ENCODE peak calls at places on chromosomes 3 and 15, in eight cellular contexts. V, G, K, Z, C, Q, D and I are unnamed samples. For H3K4me1, the result is how much of the 10 kb centered on the place peaks cover.

GRCh38 chr3:128546646-128547045 is 53.6 kb upstream of the GATA2 start:
- DNase-seq in V (no peak), G (peak), K (no peak), Z (no peak), C (no peak), Q (no peak), D (no peak), I (no peak)

GRCh38 chr3:27213450-27213849 is 155.7 kb downstream of the NEK10 start:
- DNase-seq in V (no peak), G (no peak), K (no peak), Z (no peak), C (no peak), Q (peak), D (no peak), I (no peak)

GRCh38 chr3:10285742-10286524 is 6.8 kb downstream of the GHRL start:
- DNase-seq in V (no peak), G (no peak), K (no peak), Z (no peak), C (peak), Q (no peak), D (no peak), I (no peak)

GRCh38 chr3:67875858-67876257 is 221.4 kb upstream of the SUCLG2 start:
- DNase-seq in V (no peak), G (no peak), K (no peak), Z (no peak), C (no peak), Q (no peak), D (no peak), I (no peak)

GRCh38 chr3:29331830-29332637 is 51.2 kb downstream of the RBMS3 start:
- DNase-seq in V (peak), G (no peak), K (no peak), Z (no peak), C (no peak), Q (no peak), D (no peak), I (no peak)

GRCh38 chr3:190384241-190384863 is 3.6 kb upstream of the CLDN16 start:
- DNase-seq in V (peak), G (no peak), K (peak), Z (peak), C (peak), Q (peak), D (peak), I (peak)

GRCh38 chr15:89462198-89462912 is 34.0 kb downstream of the RHCG start:
- DNase-seq in V (no peak), G (no peak), K (peak), Z (no peak), C (peak), Q (peak), D (no peak), I (no peak)

GRCh38 chr15:40282144-40282869 is 557 bp downstream of the ANKRD63 start:
- DNase-seq in V (no peak), G (no peak), K (no peak), Z (peak), C (no peak), Q (peak), D (peak), I (peak)

GRCh38 chr3:111260878-111261277 is 189.3 kb downstream of the NECTIN3 start:
- DNase-seq in V (no peak), G (no peak), K (no peak), Z (no peak), C (peak), Q (no peak), D (no peak), I (no peak)

GRCh38 chr3:87025636-87026035 is 34.7 kb upstream of the VGLL3 start:
- DNase-seq in V (no peak), G (no peak), K (peak), Z (no peak), C (no peak), Q (no peak), D (no peak), I (no peak)

GRCh38 chr15:25795061-25795460 is 68.1 kb downstream of the ATP10A start:
- DNase-seq in V (no peak), G (peak), K (no peak), Z (no peak), C (no peak), Q (no peak), D (no peak), I (no peak)

GRCh38 chr3:131491775-131492174 is 11.0 kb downstream of the MRPL3 start:
- DNase-seq in V (no peak), G (no peak), K (no peak), Z (no peak), C (peak), Q (no peak), D (no peak), I (no peak)

GRCh38 chr3:37546876-37547275 is 314.8 kb upstream of the CTDSPL start:
- DNase-seq in V (no peak), G (peak), K (peak), Z (peak), C (peak), Q (peak), D (no peak), I (no peak)

GRCh38 chr3:44400771-44401170 is 62.2 kb downstream of the TCAIM start:
- DNase-seq in V (no peak), G (no peak), K (no peak), Z (no peak), C (no peak), Q (no peak), D (no peak), I (no peak)

GRCh38 chr3:115019900-115020299 is 127.2 kb downstream of the ZBTB20 start:
- DNase-seq in V (no peak), G (no peak), K (no peak), Z (peak), C (no peak), Q (no peak), D (no peak), I (peak)

GRCh38 chr15:25890532-25890931 is 27.4 kb upstream of the ATP10A start:
- DNase-seq in V (peak), G (no peak), K (no peak), Z (no peak), C (no peak), Q (no peak), D (no peak), I (no peak)

GRCh38 chr3:52527732-52528595 is 5.7 kb downstream of the NT5DC2 start:
- DNase-seq in V (no peak), G (no peak), K (no peak), Z (no peak), C (no peak), Q (no peak), D (no peak), I (peak)

DNA sequence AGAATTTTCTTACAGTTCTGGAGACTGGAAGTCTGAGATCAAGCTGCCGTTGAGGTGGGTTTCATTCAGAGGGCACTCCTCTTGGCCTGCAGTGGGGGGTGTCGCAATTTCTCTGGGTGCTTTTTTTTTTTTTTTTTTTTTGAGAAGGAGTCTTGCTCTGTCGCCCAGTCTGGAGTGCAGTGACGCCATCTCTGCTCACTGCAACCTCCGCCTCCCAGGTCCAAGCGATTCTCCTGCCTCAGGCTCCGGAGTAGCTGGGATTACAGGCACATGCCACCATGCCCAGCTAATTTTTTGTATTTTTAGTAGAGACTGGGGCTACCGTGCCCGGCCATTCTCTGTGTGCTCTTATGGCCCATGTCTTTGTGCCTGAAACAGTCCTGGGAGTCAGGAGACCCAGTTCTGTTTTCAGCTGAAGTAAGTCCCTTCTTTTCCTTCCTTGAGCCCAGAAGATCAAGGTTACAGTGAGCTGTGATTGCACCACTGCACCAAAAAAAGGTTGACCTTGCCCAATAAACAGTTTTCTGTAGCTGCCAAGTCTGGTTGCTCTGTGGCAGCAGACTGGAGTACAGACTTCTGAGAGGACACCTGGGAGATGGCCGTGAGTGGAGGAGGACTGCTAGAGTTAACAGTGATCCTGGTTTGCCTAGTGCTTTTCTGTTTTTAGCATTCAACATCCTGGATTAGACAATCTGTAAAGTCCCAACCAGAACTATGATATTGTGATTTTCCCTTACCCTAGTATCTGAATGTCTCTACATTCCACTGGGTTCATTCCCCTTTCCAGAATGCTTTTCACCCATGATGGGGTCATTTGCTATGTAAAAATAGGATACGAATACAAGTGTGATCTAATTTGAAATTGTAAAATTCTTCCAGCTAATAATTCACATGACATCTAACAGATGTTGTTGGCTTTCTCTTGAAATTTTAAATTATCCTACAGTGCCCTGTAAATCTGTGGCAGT is 76.6 kb upstream of the RNF7 start:
- DNase-seq in V (no peak), G (no peak), K (no peak), Z (no peak), C (no peak), Q (no peak), D (no peak), I (no peak)
- H3K4me1 ChIP-seq in V (under half), G (under half), K (under half), Z (under half), C (under half), Q (under half), D (under half), I (under half)

GRCh38 chr3:54831091-54831490 is 96.8 kb downstream of the LRTM1 start:
- DNase-seq in V (no peak), G (no peak), K (no peak), Z (no peak), C (no peak), Q (no peak), D (no peak), I (no peak)

GRCh38 chr3:54827056-54827687 is 100.7 kb downstream of the LRTM1 start:
- DNase-seq in V (no peak), G (no peak), K (no peak), Z (no peak), C (no peak), Q (no peak), D (no peak), I (no peak)

GRCh38 chr3:54826255-54826691 is 101.6 kb downstream of the LRTM1 start:
- DNase-seq in V (no peak), G (no peak), K (peak), Z (no peak), C (peak), Q (no peak), D (no peak), I (no peak)

GRCh38 chr3:54827766-54828165 is 100.1 kb downstream of the LRTM1 start:
- DNase-seq in V (no peak), G (no peak), K (no peak), Z (no peak), C (no peak), Q (no peak), D (no peak), I (no peak)

GRCh38 chr3:54830658-54831057 is 97.2 kb downstream of the LRTM1 start:
- DNase-seq in V (no peak), G (no peak), K (peak), Z (peak), C (peak), Q (peak), D (no peak), I (no peak)
- TF ChIP-seq CTCF in V (peak), G (no peak), K (peak), Z (peak), C (peak), Q (peak), D (peak), I (no peak)

GRCh38 chr3:11610044-11610671 is 33.6 kb downstream of the VGLL4 start:
- DNase-seq in V (no peak), G (peak), K (peak), Z (peak), C (peak), Q (no peak), D (peak), I (no peak)

GRCh38 chr3:11609481-11609880 is 34.2 kb downstream of the VGLL4 start:
- DNase-seq in V (no peak), G (no peak), K (no peak), Z (no peak), C (no peak), Q (no peak), D (no peak), I (no peak)

GRCh38 chr3:11610700-11611099 is 33.0 kb downstream of the VGLL4 start:
- DNase-seq in V (no peak), G (no peak), K (no peak), Z (no peak), C (no peak), Q (no peak), D (no peak), I (no peak)

GRCh38 chr3:11612515-11613184 is 31.1 kb downstream of the VGLL4 start:
- DNase-seq in V (no peak), G (no peak), K (no peak), Z (no peak), C (no peak), Q (no peak), D (no peak), I (peak)

DNA sequence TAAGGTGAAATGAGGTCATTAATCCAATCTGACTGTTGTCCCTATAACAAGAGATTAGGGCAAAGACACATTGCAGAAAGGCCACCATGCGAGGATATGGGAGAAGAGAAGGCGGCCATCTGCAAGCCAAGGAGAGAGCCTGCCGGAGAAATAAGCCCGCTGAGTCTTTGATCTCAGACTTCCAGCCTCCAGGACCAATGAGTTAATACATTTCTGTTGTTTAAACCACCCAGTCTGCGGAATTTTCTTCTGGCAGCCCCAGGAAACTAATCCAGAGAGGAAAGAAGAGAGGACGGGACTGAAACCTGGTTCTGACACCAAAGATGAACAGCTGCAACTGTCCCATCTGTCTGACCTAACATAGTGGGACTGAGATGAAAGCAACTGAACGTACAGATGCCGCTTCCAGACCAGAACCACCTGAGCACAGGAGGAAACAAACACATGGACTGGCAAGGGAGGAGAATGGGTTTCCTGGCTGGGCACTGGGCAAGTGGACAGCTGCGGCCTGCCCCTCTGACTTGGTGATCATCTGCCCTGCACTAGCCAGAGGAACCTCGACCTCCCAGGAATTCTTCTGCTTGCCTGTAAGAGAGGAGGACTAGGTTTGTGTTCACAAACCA is 32.3 kb downstream of the VGLL4 start:
- DNase-seq in V (no peak), G (no peak), K (no peak), Z (no peak), C (no peak), Q (no peak), D (no peak), I (no peak)
- H3K4me1 ChIP-seq in V (under half), G (under half), K (under half), Z (half or more), C (under half), Q (half or more), D (half or more), I (half or more)

GRCh38 chr3:160617636-160618035 is 52.3 kb upstream of the KPNA4 start:
- DNase-seq in V (no peak), G (no peak), K (no peak), Z (no peak), C (no peak), Q (peak), D (no peak), I (no peak)
- TF ChIP-seq CTCF in V (no peak), G (no peak), K (no peak), Z (no peak), C (no peak), Q (peak), D (no peak), I (no peak)

GRCh38 chr3:184562146-184562861 is 719 bp downstream of the EPHB3 start:
- DNase-seq in V (no peak), G (no peak), K (no peak), Z (no peak), C (no peak), Q (no peak), D (no peak), I (no peak)

GRCh38 chr3:184563941-184564684 is 2.5 kb downstream of the EPHB3 start:
- DNase-seq in V (no peak), G (no peak), K (no peak), Z (no peak), C (no peak), Q (no peak), D (no peak), I (no peak)

GRCh38 chr3:184561329-184562145 is at the start of gene EPHB3:
- DNase-seq in V (peak), G (peak), K (peak), Z (peak), C (peak), Q (peak), D (peak), I (peak)

GRCh38 chr3:184563569-184563925 is 2.0 kb downstream of the EPHB3 start:
- DNase-seq in V (no peak), G (no peak), K (no peak), Z (no peak), C (no peak), Q (no peak), D (no peak), I (no peak)

DNA sequence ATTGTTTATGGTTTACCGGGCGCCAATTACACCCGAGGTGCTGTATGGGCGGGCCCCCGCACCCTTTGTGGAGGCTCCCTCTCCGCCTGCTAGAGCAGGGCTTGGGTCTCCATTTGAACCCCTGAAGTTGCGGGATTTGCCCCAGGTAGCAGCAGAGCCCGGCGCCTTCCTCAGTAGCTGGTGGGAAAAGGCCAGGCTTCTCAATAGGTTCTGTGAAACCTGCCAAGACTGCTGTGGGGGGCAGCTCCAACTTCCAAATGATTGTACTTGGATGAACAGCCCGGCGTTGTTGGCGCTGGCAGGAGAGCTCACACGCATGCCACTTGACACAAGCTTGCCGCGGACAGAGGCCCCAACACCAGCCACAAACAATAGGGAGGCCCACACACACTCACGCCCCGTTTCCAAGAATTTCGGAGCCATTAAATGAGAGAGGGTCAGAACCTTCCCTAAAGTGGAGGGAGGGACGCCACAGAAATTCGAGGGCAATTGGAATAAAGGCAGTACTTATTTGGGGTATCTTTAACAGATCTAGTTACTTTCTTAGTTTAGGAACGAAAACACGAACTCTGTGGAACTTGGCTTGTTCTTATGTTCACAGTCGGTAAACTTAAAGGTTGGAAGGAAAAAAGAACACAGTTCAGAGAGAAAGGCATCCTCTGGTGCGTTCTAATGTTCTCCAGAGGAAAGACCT is 1.4 kb downstream of the EPHB3 start:
- DNase-seq in V (peak), G (no peak), K (no peak), Z (peak), C (peak), Q (no peak), D (no peak), I (no peak)
- H3K4me1 ChIP-seq in V (under half), G (under half), K (under half), Z (under half), C (under half), Q (half or more), D (half or more), I (under half)

DNA sequence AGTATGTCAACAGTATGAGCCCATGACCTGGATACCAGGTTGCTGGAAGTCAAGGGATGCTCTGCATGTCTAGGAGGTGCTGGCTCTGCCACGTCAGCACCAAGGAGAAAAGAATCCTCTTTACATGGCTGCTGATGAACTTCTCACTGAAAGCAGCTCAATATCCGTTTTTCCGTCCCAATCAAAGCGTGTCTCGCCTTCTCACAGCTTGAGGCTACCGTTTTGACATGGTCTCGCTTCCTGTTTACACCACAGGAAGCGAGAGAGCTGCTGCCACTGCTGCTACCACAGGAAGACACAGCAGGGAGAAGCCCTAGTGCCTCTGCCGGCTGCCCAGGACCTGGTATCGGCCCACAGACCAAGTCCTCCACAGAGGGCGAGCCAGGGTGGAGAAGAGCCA is 27.3 kb downstream of the STARD5 start:
- DNase-seq in V (no peak), G (no peak), K (no peak), Z (no peak), C (no peak), Q (no peak), D (peak), I (peak)
- TF ChIP-seq CTCF in V (no peak), G (no peak), K (no peak), Z (no peak), C (no peak), Q (no peak), D (no peak), I (no peak)

GRCh38 chr15:78037779-78038305 is 39.7 kb downstream of the TBC1D2B start:
- DNase-seq in V (no peak), G (no peak), K (no peak), Z (no peak), C (no peak), Q (no peak), D (no peak), I (no peak)
- H3K4me1 ChIP-seq in V (under half), G (under half), K (under half), Z (under half), C (under half), Q (under half), D (half or more), I (under half)

GRCh38 chr3:13877911-13878710 is 1.8 kb downstream of the WNT7A start:
- DNase-seq in V (no peak), G (no peak), K (no peak), Z (peak), C (no peak), Q (peak), D (no peak), I (no peak)

GRCh38 chr3:13880811-13881156 is 913 bp upstream of the WNT7A start:
- DNase-seq in V (no peak), G (no peak), K (no peak), Z (peak), C (no peak), Q (peak), D (no peak), I (peak)

GRCh38 chr3:13879946-13880810 is at the start of gene WNT7A:
- DNase-seq in V (no peak), G (no peak), K (no peak), Z (peak), C (no peak), Q (peak), D (no peak), I (peak)

GRCh38 chr3:13878711-13879101 is 1.2 kb downstream of the WNT7A start:
- DNase-seq in V (no peak), G (no peak), K (no peak), Z (no peak), C (no peak), Q (peak), D (no peak), I (no peak)

GRCh38 chr3:13879102-13879945 is 547 bp downstream of the WNT7A start:
- DNase-seq in V (peak), G (no peak), K (no peak), Z (peak), C (no peak), Q (peak), D (no peak), I (peak)
- TF ChIP-seq CTCF in V (no peak), G (no peak), K (no peak), Z (no peak), C (no peak), Q (no peak), D (no peak), I (no peak)

GRCh38 chr15:91940466-91941381 is 87.2 kb downstream of the SLCO3A1 start:
- DNase-seq in V (no peak), G (no peak), K (no peak), Z (no peak), C (no peak), Q (peak), D (no peak), I (no peak)
- H3K4me1 ChIP-seq in V (under half), G (under half), K (under half), Z (under half), C (under half), Q (under half), D (under half), I (half or more)